ENCODE peak calls at places on chromosomes 16 and 17, in four cellular contexts. One of them, this sample, is unnamed.

GRCh38 chr17:14622622-14623101 is 321.8 kb downstream of the HS3ST3B1 start:
- DNase-seq in K562: no peak
- DNase-seq in IMR-90: no peak
- DNase-seq in GM12878: no peak
- DNase-seq in this sample: no peak

GRCh38 chr17:75810216-75810615 is 25.6 kb downstream of the UNK start:
- DNase-seq in GM12878: no peak
- DNase-seq in IMR-90: no peak
- DNase-seq in K562: peak
- DNase-seq in this sample: no peak

GRCh38 chr16:8591451-8591850 is 1.1 kb upstream of the TMEM114 start:
- DNase-seq in IMR-90: no peak
- DNase-seq in GM12878: no peak
- DNase-seq in K562: no peak
- DNase-seq in this sample: no peak

GRCh38 chr16:57528499-57529323 is 7.7 kb downstream of the CCDC102A start:
- DNase-seq in IMR-90: no peak
- DNase-seq in GM12878: no peak
- DNase-seq in K562: no peak
- DNase-seq in this sample: peak

GRCh38 chr16:64153718-64154117 is 968.1 kb downstream of the CDH11 start:
- DNase-seq in K562: no peak
- DNase-seq in GM12878: no peak
- DNase-seq in IMR-90: peak
- DNase-seq in this sample: no peak

GRCh38 chr17:42895185-42895555 is 5.4 kb upstream of the G6PC1 start:
- DNase-seq in GM12878: no peak
- DNase-seq in K562: no peak
- DNase-seq in IMR-90: peak
- DNase-seq in this sample: no peak

GRCh38 chr17:82649501-82650261 is 1.4 kb upstream of the WDR45B start:
- DNase-seq in K562: no peak
- DNase-seq in IMR-90: no peak
- DNase-seq in GM12878: no peak
- DNase-seq in this sample: no peak

GRCh38 chr16:57976331-57976796 is 5.4 kb upstream of the CNGB1 start:
- DNase-seq in K562: peak
- DNase-seq in GM12878: no peak
- DNase-seq in IMR-90: no peak
- DNase-seq in this sample: no peak

GRCh38 chr17:50953831-50954601 is 87.9 kb upstream of the TOB1 start:
- DNase-seq in K562: no peak
- DNase-seq in GM12878: no peak
- DNase-seq in IMR-90: peak
- DNase-seq in this sample: no peak

GRCh38 chr16:89000207-89000959 is 23.4 kb upstream of the CBFA2T3 start:
- DNase-seq in GM12878: no peak
- DNase-seq in K562: no peak
- DNase-seq in IMR-90: no peak
- DNase-seq in this sample: no peak

GRCh38 chr17:40528692-40529417 is 27.4 kb upstream of the TNS4 start:
- DNase-seq in GM12878: no peak
- DNase-seq in K562: no peak
- DNase-seq in IMR-90: no peak
- DNase-seq in this sample: no peak

GRCh38 chr17:79174193-79174765 is 99.7 kb downstream of the ENGASE start:
- DNase-seq in IMR-90: no peak
- DNase-seq in GM12878: no peak
- DNase-seq in K562: no peak
- DNase-seq in this sample: no peak

GRCh38 chr17:51128089-51128488 is 7.4 kb upstream of the SPAG9 start:
- DNase-seq in K562: no peak
- DNase-seq in GM12878: no peak
- DNase-seq in IMR-90: no peak
- DNase-seq in this sample: no peak

GRCh38 chr17:75894049-75894742 is 2.6 kb downstream of the TRIM65 start:
- DNase-seq in GM12878: no peak
- DNase-seq in IMR-90: no peak
- DNase-seq in K562: no peak
- DNase-seq in this sample: no peak

GRCh38 chr16:58021661-58022551 is 3.6 kb upstream of the MMP15 start:
- DNase-seq in GM12878: no peak
- DNase-seq in IMR-90: peak
- DNase-seq in K562: no peak
- DNase-seq in this sample: no peak

GRCh38 chr17:58084317-58084981 is 1.2 kb downstream of the DYNLL2 start:
- DNase-seq in K562: peak
- DNase-seq in IMR-90: no peak
- DNase-seq in GM12878: peak
- DNase-seq in this sample: peak

GRCh38 chr16:51524555-51525373 is 373.7 kb upstream of the SALL1 start:
- DNase-seq in K562: no peak
- DNase-seq in GM12878: no peak
- DNase-seq in IMR-90: peak
- DNase-seq in this sample: no peak

GRCh38 chr17:19707728-19708221 is 8.6 kb downstream of the SLC47A2 start:
- DNase-seq in IMR-90: no peak
- DNase-seq in K562: peak
- DNase-seq in GM12878: no peak
- DNase-seq in this sample: no peak

GRCh38 chr17:20157078-20157360 is 147.9 kb downstream of the SPECC1 start:
- DNase-seq in GM12878: no peak
- DNase-seq in K562: no peak
- DNase-seq in IMR-90: no peak
- DNase-seq in this sample: no peak

GRCh38 chr16:30609002-30609927 is 924 bp downstream of the ZNF689 start:
- DNase-seq in IMR-90: peak
- DNase-seq in GM12878: no peak
- DNase-seq in K562: peak
- DNase-seq in this sample: peak

GRCh38 chr17:68624381-68624780 is 23.2 kb upstream of the FAM20A start:
- DNase-seq in GM12878: no peak
- DNase-seq in K562: no peak
- DNase-seq in IMR-90: no peak
- DNase-seq in this sample: no peak

GRCh38 chr17:31663576-31663975 is 195.5 kb downstream of the COPRS start:
- DNase-seq in K562: no peak
- DNase-seq in IMR-90: peak
- DNase-seq in GM12878: no peak
- DNase-seq in this sample: no peak

GRCh38 chr17:37682007-37682406 is 38.8 kb upstream of the DDX52 start:
- DNase-seq in K562: no peak
- DNase-seq in IMR-90: no peak
- DNase-seq in GM12878: no peak
- DNase-seq in this sample: no peak

GRCh38 chr16:47695746-47696145 is 234.6 kb downstream of the PHKB start:
- DNase-seq in IMR-90: no peak
- DNase-seq in GM12878: no peak
- DNase-seq in K562: no peak
- DNase-seq in this sample: no peak

GRCh38 chr17:47304191-47304590 is 19.6 kb upstream of the EFCAB13 start:
- DNase-seq in GM12878: no peak
- DNase-seq in K562: no peak
- DNase-seq in IMR-90: no peak
- DNase-seq in this sample: no peak

GRCh38 chr17:3039748-3040147 is 23.7 kb downstream of the OR1D5 start:
- DNase-seq in GM12878: no peak
- DNase-seq in IMR-90: peak
- DNase-seq in K562: no peak
- DNase-seq in this sample: no peak

GRCh38 chr16:11743308-11744074 is 834 bp upstream of the TXNDC11 start:
- DNase-seq in K562: no peak
- DNase-seq in IMR-90: peak
- DNase-seq in GM12878: no peak
- DNase-seq in this sample: no peak

GRCh38 chr17:46978489-46979022 is 497 bp downstream of the RPRML start:
- DNase-seq in IMR-90: no peak
- DNase-seq in GM12878: no peak
- DNase-seq in K562: peak
- DNase-seq in this sample: no peak

GRCh38 chr17:6365187-6365943 is 69.6 kb downstream of the AIPL1 start:
- DNase-seq in GM12878: no peak
- DNase-seq in IMR-90: peak
- DNase-seq in K562: no peak
- DNase-seq in this sample: no peak

GRCh38 chr17:18031955-18032354 is 7.0 kb downstream of the ATPAF2 start:
- DNase-seq in K562: no peak
- DNase-seq in GM12878: no peak
- DNase-seq in IMR-90: peak
- DNase-seq in this sample: no peak

GRCh38 chr17:27544350-27545131 is 86.4 kb upstream of the LGALS9 start:
- DNase-seq in K562: peak
- DNase-seq in IMR-90: peak
- DNase-seq in GM12878: peak
- DNase-seq in this sample: no peak

GRCh38 chr16:78259883-78260282 is 160.4 kb downstream of the WWOX start:
- DNase-seq in GM12878: no peak
- DNase-seq in IMR-90: no peak
- DNase-seq in K562: no peak
- DNase-seq in this sample: no peak

GRCh38 chr16:10939649-10940206 is 2.5 kb downstream of the DEXI start:
- DNase-seq in IMR-90: no peak
- DNase-seq in K562: no peak
- DNase-seq in GM12878: no peak
- DNase-seq in this sample: no peak

GRCh38 chr17:18257268-18257681 is 1.3 kb downstream of the FLII start:
- DNase-seq in GM12878: no peak
- DNase-seq in K562: no peak
- DNase-seq in IMR-90: no peak
- DNase-seq in this sample: no peak

GRCh38 chr17:56866496-56866895 is 32.5 kb downstream of the DGKE start:
- DNase-seq in K562: no peak
- DNase-seq in GM12878: no peak
- DNase-seq in IMR-90: no peak
- DNase-seq in this sample: no peak

GRCh38 chr16:89363621-89364393 is 126.6 kb downstream of the ANKRD11 start:
- DNase-seq in IMR-90: peak
- DNase-seq in K562: no peak
- DNase-seq in GM12878: no peak
- DNase-seq in this sample: no peak

GRCh38 chr17:47821424-47822379 is at the start of gene OSBPL7:
- DNase-seq in K562: peak
- DNase-seq in IMR-90: peak
- DNase-seq in GM12878: peak
- DNase-seq in this sample: peak

GRCh38 chr17:50967795-50968194 is 101.6 kb upstream of the TOB1 start:
- DNase-seq in IMR-90: peak
- DNase-seq in K562: no peak
- DNase-seq in GM12878: no peak
- DNase-seq in this sample: no peak

GRCh38 chr16:16162591-16162990 is 60.7 kb downstream of the ABCC6 start:
- DNase-seq in K562: no peak
- DNase-seq in IMR-90: no peak
- DNase-seq in GM12878: no peak
- DNase-seq in this sample: no peak
- TF ChIP-seq CHD1 in K562: no peak
- TF ChIP-seq CHD1 in IMR-90: no peak
- TF ChIP-seq CHD1 in GM12878: no peak
- TF ChIP-seq CHD1 in this sample: no peak

DNA sequence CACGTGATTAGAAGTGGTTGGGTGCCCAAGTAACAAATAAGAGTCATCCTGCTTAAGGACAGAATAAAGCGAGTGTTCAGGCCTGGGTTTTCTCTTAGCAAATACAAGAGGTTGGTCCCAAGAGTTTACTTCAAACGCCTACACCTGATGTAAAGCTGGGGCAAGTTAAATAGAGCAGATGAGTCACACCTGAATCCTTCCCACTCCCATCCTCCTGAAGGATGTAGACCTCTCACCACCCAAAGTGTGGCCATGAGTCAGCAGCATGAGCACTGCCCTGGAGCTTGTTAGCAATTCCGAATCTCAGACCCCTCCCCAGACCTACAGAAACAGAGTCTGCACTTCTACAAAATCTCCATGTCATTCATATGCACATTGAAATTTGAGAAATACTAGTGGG is 284.5 kb upstream of the CDH5 start:
- DNase-seq in IMR-90: peak
- DNase-seq in K562: no peak
- DNase-seq in GM12878: no peak
- DNase-seq in this sample: peak
- TF ChIP-seq CHD1 in IMR-90: no peak
- TF ChIP-seq CHD1 in K562: no peak
- TF ChIP-seq CHD1 in GM12878: no peak
- TF ChIP-seq CHD1 in this sample: no peak

GRCh38 chr17:4893721-4894560 is 5.4 kb upstream of the C17orf107 start:
- DNase-seq in IMR-90: no peak
- DNase-seq in K562: no peak
- DNase-seq in GM12878: no peak
- DNase-seq in this sample: no peak
- TF ChIP-seq CHD1 in IMR-90: no peak
- TF ChIP-seq CHD1 in K562: no peak
- TF ChIP-seq CHD1 in GM12878: no peak
- TF ChIP-seq CHD1 in this sample: no peak

GRCh38 chr17:69669441-69670178 is 255.1 kb downstream of the MAP2K6 start:
- DNase-seq in K562: no peak
- DNase-seq in GM12878: no peak
- DNase-seq in IMR-90: peak
- DNase-seq in this sample: no peak
- TF ChIP-seq CHD1 in K562: no peak
- TF ChIP-seq CHD1 in GM12878: no peak
- TF ChIP-seq CHD1 in IMR-90: no peak
- TF ChIP-seq CHD1 in this sample: no peak

DNA sequence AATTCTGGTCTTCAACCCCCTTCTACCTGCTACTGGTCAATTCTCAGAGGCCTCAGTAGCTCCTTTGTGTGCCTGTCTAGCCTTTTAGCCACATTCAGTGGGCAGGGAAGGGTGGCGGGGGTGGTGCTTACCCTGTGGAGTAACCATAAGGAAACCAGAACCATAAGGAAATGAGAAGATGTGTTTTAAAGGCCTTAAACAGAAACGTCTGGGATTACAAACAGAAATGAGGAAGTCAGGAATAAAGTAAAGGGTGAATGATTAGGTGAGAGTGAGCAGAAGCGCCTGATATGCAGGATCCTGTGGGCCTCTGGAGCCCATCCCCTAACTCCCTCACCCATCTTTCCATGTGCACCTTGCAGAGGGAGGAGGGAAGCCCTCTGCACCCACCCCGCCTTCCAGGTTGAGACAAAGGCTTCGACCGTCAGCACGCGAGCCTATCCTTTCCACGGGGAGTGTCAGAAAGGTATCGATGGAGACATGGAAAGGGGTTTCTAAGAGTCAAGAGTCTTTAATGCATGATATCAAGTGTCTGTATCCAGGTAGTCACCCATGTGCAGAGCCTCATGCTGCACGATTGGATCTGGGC is 20.4 kb downstream of the KIAA0513 start:
- DNase-seq in IMR-90: no peak
- DNase-seq in K562: peak
- DNase-seq in GM12878: no peak
- DNase-seq in this sample: no peak
- TF ChIP-seq CHD1 in IMR-90: no peak
- TF ChIP-seq CHD1 in K562: no peak
- TF ChIP-seq CHD1 in GM12878: no peak
- TF ChIP-seq CHD1 in this sample: no peak

GRCh38 chr17:7404737-7405412 is 978 bp upstream of the TMEM256 start:
- DNase-seq in IMR-90: no peak
- DNase-seq in K562: peak
- DNase-seq in GM12878: no peak
- DNase-seq in this sample: no peak
- TF ChIP-seq CHD1 in IMR-90: no peak
- TF ChIP-seq CHD1 in K562: no peak
- TF ChIP-seq CHD1 in GM12878: no peak
- TF ChIP-seq CHD1 in this sample: no peak